ENCODE peak calls at places on chromosomes 1 and 21, in four cellular contexts. U is K562, L is GM12878, X is H1. P is an unnamed sample.

GRCh38 chr1:225406976-225407725 is 20.7 kb downstream of the LBR start:
- DNase-seq in U (no peak), L (no peak), X (no peak), P (no peak)

GRCh38 chr1:103129255-103129654 is 20.9 kb upstream of the COL11A1 start:
- DNase-seq in U (no peak), L (no peak), X (no peak), P (peak; percentile 55)

GRCh38 chr1:94608142-94608851 is 66.7 kb upstream of the F3 start:
- DNase-seq in U (no peak), L (no peak), X (no peak), P (no peak)

GRCh38 chr1:228059536-228060457 is 22.7 kb upstream of the ARF1 start:
- DNase-seq in U (peak; percentile 95), L (no peak), X (peak; percentile 88), P (no peak)

GRCh38 chr21:19565587-19565986 is 1162.0 kb upstream of the TMPRSS15 start:
- DNase-seq in U (no peak), L (no peak), X (no peak), P (no peak)

GRCh38 chr1:230359992-230360391 is 66.1 kb downstream of the PGBD5 start:
- DNase-seq in U (no peak), L (no peak), X (no peak), P (peak; percentile 80)

GRCh38 chr1:101190441-101190840 is 46.4 kb upstream of the S1PR1 start:
- DNase-seq in U (no peak), L (no peak), X (no peak), P (peak; percentile 68)

GRCh38 chr1:55217226-55217996 is 2.2 kb upstream of the USP24 start:
- DNase-seq in U (no peak), L (no peak), X (no peak), P (no peak)

GRCh38 chr1:92210701-92211100 is 7.0 kb upstream of the C1orf146 start:
- DNase-seq in U (no peak), L (no peak), X (no peak), P (peak; percentile 64)

GRCh38 chr1:207670192-207670591 is 25.3 kb downstream of the CR1L start:
- DNase-seq in U (no peak), L (peak; percentile 19), X (no peak), P (no peak)

GRCh38 chr1:37028981-37029617 is 5.2 kb downstream of the GRIK3 start:
- DNase-seq in U (no peak), L (peak; percentile 20), X (peak; percentile 54), P (no peak)

GRCh38 chr1:179026813-179027664 is 1.3 kb downstream of the FAM20B start:
- DNase-seq in U (no peak), L (no peak), X (no peak), P (no peak)
- TF ChIP-seq CHD1 in U (no peak), L (no peak), X (no peak), P (no peak)

GRCh38 chr1:40383488-40384412 is 10.2 kb downstream of the SMAP2 start:
- DNase-seq in U (peak; percentile 44), L (no peak), X (no peak), P (peak; percentile 93)

GRCh38 chr1:40383095-40383487 is 9.6 kb downstream of the SMAP2 start:
- DNase-seq in U (peak; percentile 52), L (no peak), X (no peak), P (no peak)

GRCh38 chr1:40381268-40382109 is 8.0 kb downstream of the SMAP2 start:
- DNase-seq in U (no peak), L (no peak), X (no peak), P (no peak)

GRCh38 chr1:40382110-40382464 is 8.6 kb downstream of the SMAP2 start:
- DNase-seq in U (no peak), L (no peak), X (no peak), P (no peak)

DNA sequence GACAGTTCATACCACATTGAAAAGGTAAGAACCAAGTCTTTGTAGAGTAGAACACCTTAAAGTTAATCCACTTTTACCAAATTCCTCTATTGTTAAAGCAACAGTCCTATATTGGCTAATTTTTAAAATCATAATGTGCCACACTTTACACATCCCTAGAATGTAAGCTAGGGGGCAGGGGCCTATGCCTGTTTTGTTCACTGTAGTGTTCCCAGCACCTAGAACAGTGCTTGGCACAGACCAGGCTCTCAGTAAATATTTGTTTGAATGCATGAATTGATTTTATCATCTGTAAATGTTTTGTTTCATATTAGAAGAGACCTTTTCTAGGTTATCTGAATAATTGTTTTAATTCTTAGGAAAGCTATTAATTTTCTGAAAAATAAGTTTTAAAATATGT is 9.1 kb downstream of the SMAP2 start:
- DNase-seq in U (no peak), L (no peak), X (no peak), P (no peak)
- TF ChIP-seq CHD1 in U (no peak), L (no peak), X (no peak), P (no peak)

GRCh38 chr1:6544831-6545230 is 9.5 kb downstream of the NOL9 start:
- DNase-seq in U (no peak), L (no peak), X (no peak), P (peak; percentile 80)
- TF ChIP-seq CHD1 in U (no peak), L (no peak), X (no peak), P (no peak)

DNA sequence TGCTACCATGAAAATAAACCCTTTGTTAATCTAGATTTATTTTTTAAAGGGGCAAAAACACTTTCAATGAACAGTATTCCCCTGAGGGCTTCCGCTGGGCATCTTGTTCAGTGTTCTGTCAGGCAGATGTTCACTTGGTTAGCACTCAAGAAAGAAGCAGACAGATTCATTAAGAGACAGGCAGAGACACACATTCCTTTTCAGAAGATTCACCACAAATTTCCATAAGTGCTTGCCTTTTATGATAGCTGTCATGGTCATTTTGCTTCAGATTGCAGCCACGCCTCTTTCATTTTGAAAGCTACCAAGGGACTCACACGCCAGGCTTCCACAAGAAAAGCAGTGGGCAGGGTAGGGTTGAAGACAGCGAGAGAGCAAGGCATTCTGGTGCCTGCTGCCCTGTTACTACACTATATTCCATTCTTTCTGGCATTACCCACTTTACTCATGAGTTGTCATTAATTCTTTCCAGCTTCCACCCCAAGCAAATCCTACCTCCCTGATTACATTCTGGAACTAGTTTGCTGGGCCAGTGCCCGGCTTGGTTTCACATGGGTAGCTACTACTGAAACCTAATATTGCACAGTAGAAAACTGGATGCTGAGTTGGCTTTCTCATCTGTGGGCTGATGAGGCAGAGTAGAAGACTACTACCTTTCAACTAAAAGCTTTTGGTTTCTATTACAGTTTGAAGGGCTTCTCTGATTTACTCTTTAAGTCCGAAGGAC is 91.1 kb upstream of the COL24A1 start:
- DNase-seq in U (no peak), L (no peak), X (no peak), P (peak; percentile 3)
- TF ChIP-seq CHD1 in U (no peak), L (no peak), X (no peak), P (no peak)

DNA sequence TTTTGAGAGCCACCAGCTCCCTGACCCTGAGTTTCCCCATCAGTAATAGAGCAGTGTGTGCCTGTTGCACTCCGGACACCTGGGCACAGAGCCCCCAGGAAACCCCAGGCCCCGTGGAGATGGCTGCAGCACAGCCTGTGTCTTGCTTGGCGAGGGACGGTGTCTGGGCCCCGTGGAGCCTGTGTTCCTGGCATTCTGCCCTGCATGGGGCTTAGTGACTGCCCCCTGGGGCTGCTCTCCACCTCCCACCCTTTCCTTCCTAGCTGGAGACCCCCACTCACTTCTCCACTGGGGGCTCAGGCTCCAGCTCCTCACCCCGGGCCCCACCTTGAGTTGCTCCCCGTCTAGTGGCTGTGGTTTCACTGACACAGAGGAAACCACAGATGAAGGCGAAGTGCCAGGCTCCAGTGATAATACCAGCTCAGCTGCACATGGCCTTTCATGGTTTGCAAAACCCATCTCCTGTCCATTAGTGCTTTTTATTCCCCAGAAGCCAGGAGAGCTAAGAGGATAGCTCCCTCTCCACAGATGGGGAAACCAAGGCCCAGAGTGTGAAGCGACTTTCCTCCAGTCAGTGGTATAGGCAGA is 39.5 kb downstream of the DMRTB1 start:
- DNase-seq in U (no peak), L (no peak), X (no peak), P (peak; percentile 49)
- TF ChIP-seq CHD1 in U (no peak), L (no peak), X (no peak), P (no peak)

DNA sequence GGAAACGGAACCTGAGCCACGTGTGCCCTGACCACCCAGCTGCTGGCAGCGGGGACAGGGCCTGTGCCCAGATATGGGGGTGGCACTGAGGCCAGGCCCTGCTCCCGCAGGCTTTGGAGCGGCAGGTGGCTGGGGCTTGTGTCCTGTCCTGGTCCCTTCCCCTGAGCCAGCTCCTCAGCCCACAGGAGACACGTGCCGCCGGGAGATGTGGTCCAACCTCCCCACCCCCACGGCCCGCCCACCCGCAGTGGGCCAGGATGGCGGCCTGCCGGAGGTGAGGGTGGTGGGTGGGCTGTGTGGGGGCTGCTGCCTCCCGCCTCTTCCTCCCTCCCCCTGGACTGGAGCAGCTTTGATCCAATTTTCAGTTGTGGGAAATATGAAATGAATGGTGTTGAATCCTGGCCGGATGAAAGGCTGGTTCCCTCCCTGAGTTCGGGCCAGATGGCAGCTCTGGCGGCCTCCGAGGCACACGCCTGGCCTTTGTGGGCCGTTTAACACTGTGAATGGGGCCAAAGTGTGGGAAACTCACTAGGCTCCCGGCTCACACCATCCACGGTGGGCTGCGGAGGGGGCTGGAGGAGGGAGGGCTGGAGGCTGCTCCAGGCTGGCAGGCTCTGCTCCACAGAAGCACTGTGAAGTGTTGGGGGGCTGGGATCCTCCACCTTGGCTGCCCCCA is 2.6 kb upstream of the HES5 start:
- DNase-seq in U (no peak), L (no peak), X (no peak), P (no peak)
- TF ChIP-seq CHD1 in U (no peak), L (no peak), X (no peak), P (no peak)

GRCh38 chr1:156648951-156649350 is 7.0 kb downstream of the BCAN start:
- DNase-seq in U (no peak), L (no peak), X (no peak), P (no peak)
- TF ChIP-seq CHD1 in U (no peak), L (no peak), X (no peak), P (no peak)

GRCh38 chr1:20233394-20233793 is 47.1 kb upstream of the PLA2G2C start:
- DNase-seq in U (no peak), L (no peak), X (no peak), P (peak; percentile 38)
- TF ChIP-seq CHD1 in U (no peak), L (no peak), X (no peak), P (no peak)

GRCh38 chr1:245197911-245198379 is 43.2 kb downstream of the KIF26B start:
- DNase-seq in U (no peak), L (no peak), X (no peak), P (peak; percentile 79)
- TF ChIP-seq CHD1 in U (no peak), L (no peak), X (no peak), P (no peak)

P was measured in IMR-90.